ENCODE peak calls at places on chromosomes 4 and X, in four cellular contexts. C is HEK293T, J is GM12878, X is K562. W is an unnamed sample.

GRCh38 chrX:18931972-18932371 is 51.9 kb downstream of the PHKA2 start:
- DNase-seq in X (peak), C (peak), J (no peak), W (peak)

GRCh38 chr4:77159798-77160197 is 2.8 kb downstream of the CCNG2 start:
- DNase-seq in J (no peak), X (no peak), C (no peak), W (no peak)

GRCh38 chr4:151408380-151408629 is 671 bp upstream of the FHIP1A start:
- DNase-seq in C (no peak), X (no peak), J (no peak), W (no peak)

GRCh38 chrX:53239474-53239873 is 14.5 kb upstream of the KDM5C start:
- DNase-seq in J (no peak), C (peak), X (peak), W (peak)

GRCh38 chr4:11468901-11469300 is 40.2 kb upstream of the HS3ST1 start:
- DNase-seq in J (no peak), C (no peak), X (no peak), W (no peak)

GRCh38 chr4:76923619-76924357 is 25.8 kb upstream of the SEPTIN11 start:
- DNase-seq in C (no peak), J (no peak), X (no peak), W (no peak)

GRCh38 chr4:81769244-81769643 is 297.5 kb upstream of the RASGEF1B start:
- DNase-seq in X (no peak), J (no peak), C (no peak), W (no peak)

GRCh38 chr4:95021099-95021498 is 263.3 kb downstream of the BMPR1B start:
- DNase-seq in J (no peak), C (no peak), X (no peak), W (no peak)

GRCh38 chr4:123986268-123986798 is 589.7 kb downstream of the SPRY1 start:
- DNase-seq in J (no peak), X (no peak), C (no peak), W (no peak)

GRCh38 chrX:150736478-150736877 is 43.3 kb downstream of the MTMR1 start:
- DNase-seq in C (no peak), J (no peak), X (no peak), W (no peak)

GRCh38 chrX:109537324-109537665 is 651 bp downstream of the NXT2 start:
- DNase-seq in J (no peak), X (no peak), C (peak), W (peak)

GRCh38 chr4:142354794-142355416 is 491.2 kb downstream of the INPP4B start:
- DNase-seq in X (no peak), C (no peak), J (no peak), W (no peak)

GRCh38 chr4:536351-536972 is 37.5 kb downstream of the PIGG start:
- DNase-seq in J (no peak), C (no peak), X (no peak), W (no peak)

GRCh38 chr4:3407930-3408792 is 33.6 kb upstream of the HGFAC start:
- DNase-seq in X (no peak), C (no peak), J (no peak), W (peak)

GRCh38 chrX:137573356-137574101 is 7.6 kb downstream of the ZIC3 start:
- DNase-seq in J (no peak), C (no peak), X (no peak), W (no peak)

GRCh38 chr4:25448379-25449109 is 71.5 kb downstream of the ANAPC4 start:
- DNase-seq in X (no peak), C (no peak), J (no peak), W (no peak)

GRCh38 chr4:17898553-17898952 is 87.8 kb downstream of the NCAPG start:
- DNase-seq in J (no peak), X (no peak), C (no peak), W (no peak)

GRCh38 chrX:35728481-35728880 is 69.7 kb upstream of the MAGEB16 start:
- DNase-seq in C (no peak), X (no peak), J (no peak), W (no peak)

GRCh38 chrX:118603981-118604380 is 108.4 kb downstream of the DOCK11 start:
- DNase-seq in C (peak), J (peak), X (peak), W (peak)

GRCh38 chr4:186191266-186192067 is at the start of gene CYP4V2:
- DNase-seq in C (peak), J (peak), X (peak), W (peak)

GRCh38 chrX:24426340-24426913 is 38.7 kb upstream of the PDK3 start:
- DNase-seq in C (no peak), X (peak), J (no peak), W (peak)

GRCh38 chr4:188930822-188931221 is 791.6 kb downstream of the TRIML1 start:
- DNase-seq in X (peak), J (no peak), C (no peak), W (no peak)

GRCh38 chr4:141858437-141858836 is 222.1 kb downstream of the IL15 start:
- DNase-seq in X (no peak), J (no peak), C (no peak), W (no peak)

GRCh38 chr4:16120720-16121119 is 36.9 kb upstream of the PROM1 start:
- DNase-seq in C (no peak), J (no peak), X (no peak), W (no peak)

GRCh38 chr4:107453987-107454386 is 266.0 kb downstream of the PAPSS1 start:
- DNase-seq in X (no peak), J (no peak), C (no peak), W (no peak)

GRCh38 chr4:102165584-102165983 is 179.7 kb downstream of the SLC39A8 start:
- DNase-seq in J (no peak), C (no peak), X (no peak), W (no peak)

GRCh38 chr4:102157984-102158383 is 187.3 kb downstream of the SLC39A8 start:
- DNase-seq in C (no peak), J (no peak), X (no peak), W (no peak)

GRCh38 chr4:102168580-102168979 is 176.7 kb downstream of the SLC39A8 start:
- DNase-seq in C (no peak), J (no peak), X (no peak), W (no peak)

GRCh38 chr4:102169345-102169744 is 175.9 kb downstream of the SLC39A8 start:
- DNase-seq in C (peak), J (no peak), X (no peak), W (no peak)

GRCh38 chr4:102163404-102164140 is 181.7 kb downstream of the SLC39A8 start:
- DNase-seq in X (peak), C (no peak), J (no peak), W (no peak)
- TF ChIP-seq TARDBP in X (no peak), C (no peak), J (no peak), W (no peak)

DNA sequence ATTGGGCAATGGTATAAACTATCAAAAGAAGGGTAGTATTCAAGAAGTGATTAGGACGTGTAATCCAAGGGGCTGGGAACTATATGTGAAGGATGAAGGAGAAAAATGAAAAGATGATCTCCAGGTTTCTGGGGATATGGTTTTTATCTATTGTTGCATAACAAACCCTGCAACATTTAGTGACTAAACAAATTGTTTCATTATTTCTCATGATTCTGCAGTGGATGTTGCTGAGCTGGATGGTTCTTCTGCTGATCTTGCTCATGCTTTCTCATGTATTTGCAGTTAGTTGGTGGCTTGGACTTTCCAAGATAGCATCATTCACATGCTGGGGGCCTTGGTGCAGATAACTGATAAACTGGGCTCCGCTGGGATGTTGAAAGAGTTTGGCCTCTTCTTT is 29.1 kb downstream of the PHOX2B start:
- DNase-seq in X (no peak), J (no peak), C (no peak), W (no peak)
- TF ChIP-seq TARDBP in X (no peak), J (no peak), C (no peak), W (no peak)

GRCh38 chr4:70725633-70726032 is 3.9 kb downstream of the RUFY3 start:
- DNase-seq in X (no peak), C (no peak), J (no peak), W (no peak)

GRCh38 chr4:70718811-70719604 is 2.8 kb upstream of the RUFY3 start:
- DNase-seq in J (no peak), C (no peak), X (no peak), W (no peak)

GRCh38 chr4:70724463-70724862 is 2.7 kb downstream of the RUFY3 start:
- DNase-seq in X (no peak), C (no peak), J (no peak), W (no peak)

GRCh38 chr4:70721747-70722146 is at the start of gene RUFY3:
- DNase-seq in J (no peak), X (peak), C (peak), W (no peak)

DNA sequence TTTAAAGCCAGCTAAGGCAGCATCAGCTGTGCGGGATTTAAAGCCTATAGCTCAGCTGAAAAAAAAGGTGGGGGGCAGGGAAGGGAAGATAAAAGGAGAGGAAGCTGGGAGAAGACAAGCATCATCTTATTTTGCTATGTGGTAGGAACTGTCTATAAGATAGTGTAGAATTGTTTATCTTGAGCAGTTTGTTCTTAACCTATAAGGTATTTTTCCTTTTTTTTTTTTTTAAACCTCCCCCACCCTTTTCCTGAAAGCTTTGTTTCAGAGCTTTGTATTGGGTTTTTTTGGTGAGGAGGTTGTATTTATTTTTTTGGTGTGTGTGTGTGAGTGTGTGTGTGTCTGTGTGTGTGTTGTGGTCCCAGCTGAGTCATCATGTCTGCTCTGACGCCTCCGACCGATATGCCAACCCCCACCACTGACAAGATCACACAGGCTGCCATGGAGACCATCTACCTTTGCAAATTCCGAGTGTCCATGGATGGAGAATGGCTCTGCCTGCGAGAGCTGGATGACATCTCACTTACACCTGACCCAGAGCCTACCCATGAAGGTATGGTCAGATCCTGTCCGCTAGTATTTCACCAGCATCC is 531 bp downstream of the RUFY3 start:
- DNase-seq in X (peak), J (no peak), C (no peak), W (no peak)
- TF ChIP-seq TARDBP in X (no peak), J (no peak), C (no peak), W (no peak)

GRCh38 chr4:13704761-13705160 is 77.2 kb upstream of the BOD1L1 start:
- DNase-seq in J (no peak), C (no peak), X (no peak), W (no peak)

GRCh38 chr4:13706130-13706529 is 78.6 kb upstream of the BOD1L1 start:
- DNase-seq in X (no peak), C (no peak), J (no peak), W (no peak)

GRCh38 chr4:13704020-13704419 is 76.5 kb upstream of the BOD1L1 start:
- DNase-seq in J (no peak), C (no peak), X (no peak), W (no peak)

GRCh38 chr4:13705521-13706035 is 78.1 kb upstream of the BOD1L1 start:
- DNase-seq in C (no peak), J (no peak), X (no peak), W (no peak)

DNA sequence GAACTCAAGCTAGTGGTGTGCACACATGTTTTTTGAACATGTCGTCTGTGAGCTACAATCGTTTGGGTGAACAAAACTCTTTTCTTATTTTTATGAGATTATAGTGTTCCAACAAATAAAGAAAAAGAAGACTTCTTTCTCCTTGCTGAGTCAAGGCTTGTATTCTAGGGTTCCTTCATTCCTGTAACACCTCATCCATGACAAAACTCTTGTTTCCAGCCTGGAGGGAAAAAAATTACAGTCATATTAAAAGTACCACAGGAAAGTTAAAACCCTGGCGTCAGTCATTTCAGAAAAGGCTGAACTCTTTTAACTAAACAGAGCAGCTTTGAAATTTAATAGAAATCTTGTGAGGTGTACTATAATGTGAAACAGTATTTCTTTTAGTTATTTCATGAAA is 79.2 kb upstream of the BOD1L1 start:
- DNase-seq in C (no peak), X (no peak), J (no peak), W (no peak)
- TF ChIP-seq TARDBP in C (no peak), X (no peak), J (no peak), W (no peak)

GRCh38 chrX:112672788-112673560 is 6.8 kb downstream of the LHFPL1 start:
- DNase-seq in C (no peak), X (no peak), J (no peak), W (no peak)
- TF ChIP-seq TARDBP in C (no peak), X (no peak), J (no peak), W (no peak)

GRCh38 chr4:119011607-119011988 is 122.9 kb downstream of the SYNPO2 start:
- DNase-seq in J (no peak), C (no peak), X (no peak), W (no peak)

GRCh38 chr4:119000400-119000799 is 111.7 kb downstream of the SYNPO2 start:
- DNase-seq in C (no peak), J (no peak), X (no peak), W (no peak)

GRCh38 chr4:119010909-119011606 is 122.4 kb downstream of the SYNPO2 start:
- DNase-seq in J (no peak), X (no peak), C (no peak), W (no peak)

GRCh38 chr4:118999919-119000318 is 111.3 kb downstream of the SYNPO2 start:
- DNase-seq in C (no peak), J (no peak), X (no peak), W (no peak)

DNA sequence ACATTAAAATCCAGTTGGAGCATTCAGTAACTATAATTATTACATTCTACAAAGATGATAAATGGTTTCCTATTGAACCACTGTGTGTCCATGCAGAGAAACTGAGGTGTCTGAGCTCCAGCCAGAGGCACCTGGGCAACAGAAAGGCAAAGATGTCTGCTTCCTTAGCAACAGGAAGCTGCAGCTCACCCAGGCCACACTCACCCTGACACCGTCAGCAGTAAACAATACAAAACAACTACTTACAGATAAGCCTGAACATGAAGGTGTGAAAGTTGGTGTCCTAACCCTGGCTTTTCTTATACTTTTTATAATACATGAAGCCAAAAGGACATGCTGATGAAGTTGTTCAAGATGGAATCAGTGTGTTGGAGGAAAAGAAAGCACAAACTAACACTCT is 117.2 kb downstream of the SYNPO2 start:
- DNase-seq in X (no peak), J (no peak), C (no peak), W (no peak)
- TF ChIP-seq TARDBP in X (no peak), J (no peak), C (no peak), W (no peak)

GRCh38 chr4:5341151-5341925 is 290.1 kb downstream of the STK32B start:
- DNase-seq in C (no peak), X (no peak), J (no peak), W (no peak)
- TF ChIP-seq TARDBP in C (no peak), X (no peak), J (no peak), W (no peak)

GRCh38 chr4:74375824-74376426 is 11.0 kb downstream of the EREG start:
- DNase-seq in J (no peak), C (no peak), X (no peak), W (no peak)

GRCh38 chr4:74378573-74378972 is 13.6 kb downstream of the EREG start:
- DNase-seq in X (no peak), C (no peak), J (no peak), W (no peak)

GRCh38 chr4:74374561-74375327 is 9.8 kb downstream of the EREG start:
- DNase-seq in C (no peak), X (no peak), J (no peak), W (no peak)

GRCh38 chr4:74377714-74378113 is 12.8 kb downstream of the EREG start:
- DNase-seq in C (no peak), X (no peak), J (no peak), W (no peak)

GRCh38 chr4:74376888-74377483 is 12.0 kb downstream of the EREG start:
- DNase-seq in J (no peak), C (peak), X (peak), W (peak)
- TF ChIP-seq TARDBP in J (no peak), C (no peak), X (no peak), W (no peak)

W was measured in HepG2.